ENCODE peak calls at places on chromosomes 11 and 22, in four cellular contexts. S, E, I and G are unnamed samples.

GRCh38 chr11:130001491-130002351 is 914 bp downstream of the PRDM10 start:
- DNase-seq in E (no peak), I (peak), S (no peak), G (no peak)

GRCh38 chr11:47991266-47991830 is 11.0 kb downstream of the PTPRJ start:
- DNase-seq in I (no peak), E (no peak), S (no peak), G (no peak)

GRCh38 chr11:13667245-13667644 is 1.2 kb upstream of the FAR1 start:
- DNase-seq in I (no peak), E (no peak), S (no peak), G (no peak)

GRCh38 chr22:47238886-47239860 is 476.7 kb downstream of the TBC1D22A start:
- DNase-seq in E (no peak), I (no peak), S (no peak), G (no peak)

GRCh38 chr11:19200410-19201201 is 1.2 kb downstream of the CSRP3 start:
- DNase-seq in I (no peak), S (no peak), E (no peak), G (no peak)

GRCh38 chr11:66718320-66718971 is 10.6 kb downstream of the SPTBN2 start:
- DNase-seq in I (peak), E (no peak), S (no peak), G (no peak)

GRCh38 chr22:37484115-37485005 is 1.8 kb downstream of the MFNG start:
- DNase-seq in I (no peak), S (no peak), E (no peak), G (no peak)

GRCh38 chr11:65575568-65576231 is at the start of gene EHBP1L1:
- DNase-seq in S (no peak), I (no peak), E (peak), G (no peak)

GRCh38 chr11:76160856-76161255 is 45.4 kb downstream of the WNT11 start:
- DNase-seq in E (no peak), I (no peak), S (no peak), G (no peak)

GRCh38 chr11:28673687-28674431 is 565.7 kb downstream of the METTL15 start:
- DNase-seq in I (no peak), E (no peak), S (peak), G (no peak)

GRCh38 chr11:93160808-93161207 is 37.0 kb downstream of the SLC36A4 start:
- DNase-seq in E (no peak), S (no peak), I (no peak), G (no peak)

GRCh38 chr22:43925433-43926348 is 2.1 kb downstream of the PNPLA3 start:
- DNase-seq in S (no peak), I (peak), E (no peak), G (no peak)

GRCh38 chr22:24985824-24986214 is 33.3 kb downstream of the KIAA1671 start:
- DNase-seq in S (no peak), E (no peak), I (peak), G (no peak)

GRCh38 chr22:32870474-32870873 is 69.0 kb downstream of the TIMP3 start:
- DNase-seq in S (no peak), I (no peak), E (no peak), G (no peak)

GRCh38 chr11:63892233-63892632 is 24.7 kb downstream of the RCOR2 start:
- DNase-seq in S (no peak), E (no peak), I (no peak), G (no peak)

GRCh38 chr11:121452609-121453150 is at the start of gene SORL1-AS1:
- DNase-seq in S (no peak), I (no peak), E (no peak), G (no peak)

GRCh38 chr11:28105869-28106268 is 2.1 kb downstream of the KIF18A start:
- DNase-seq in S (no peak), I (no peak), E (no peak), G (peak)

GRCh38 chr11:23730307-23730998 is 766.4 kb upstream of the LUZP2 start:
- DNase-seq in E (peak), I (no peak), S (no peak), G (no peak)

GRCh38 chr22:49730656-49731055 is 97.0 kb downstream of the BRD1 start:
- DNase-seq in S (no peak), I (no peak), E (no peak), G (no peak)

GRCh38 chr11:76415073-76415472 is 29.7 kb upstream of the EMSY start:
- DNase-seq in E (no peak), I (no peak), S (no peak), G (no peak)

GRCh38 chr11:118607401-118608267 is at the start of gene PHLDB1:
- DNase-seq in I (peak), E (peak), S (no peak), G (no peak)

GRCh38 chr11:133800666-133801065 is 44.6 kb downstream of the SPATA19 start:
- DNase-seq in I (no peak), E (no peak), S (no peak), G (no peak)

GRCh38 chr22:48488611-48489456 is 1338.8 kb downstream of the BRD1 start:
- DNase-seq in E (no peak), S (no peak), I (no peak), G (no peak)

GRCh38 chr11:83087035-83087434 is 15.3 kb upstream of the RAB30 start:
- DNase-seq in S (no peak), I (peak), E (no peak), G (no peak)

GRCh38 chr22:40451230-40451629 is 80.8 kb downstream of the SGSM3 start:
- DNase-seq in I (no peak), S (no peak), E (no peak), G (no peak)

GRCh38 chr11:65898656-65899355 is 1.4 kb downstream of the FOSL1 start:
- DNase-seq in E (no peak), S (no peak), I (no peak), G (no peak)

GRCh38 chr11:28922351-28922981 is 814.3 kb downstream of the METTL15 start:
- DNase-seq in I (no peak), S (no peak), E (no peak), G (no peak)

GRCh38 chr11:126109941-126110731 is 47.5 kb upstream of the CDON start:
- DNase-seq in S (no peak), I (no peak), E (no peak), G (no peak)

GRCh38 chr11:40037005-40037404 is 1422.4 kb downstream of the LRRC4C start:
- DNase-seq in S (no peak), I (no peak), E (no peak), G (no peak)

GRCh38 chr11:23653071-23653675 is 792.9 kb upstream of the CCDC179 start:
- DNase-seq in E (no peak), S (no peak), I (no peak), G (no peak)

GRCh38 chr11:19683141-19683805 is 29.4 kb upstream of the NAV2 start:
- DNase-seq in I (no peak), S (no peak), E (no peak), G (no peak)

GRCh38 chr11:104602643-104603042 is 295.6 kb downstream of the CASP12 start:
- DNase-seq in S (no peak), I (no peak), E (no peak), G (no peak)

GRCh38 chr11:128482512-128483191 is 104.7 kb downstream of the ETS1 start:
- DNase-seq in E (no peak), S (no peak), I (no peak), G (no peak)

GRCh38 chr11:128482092-128482491 is 105.3 kb downstream of the ETS1 start:
- DNase-seq in S (no peak), I (no peak), E (no peak), G (no peak)

GRCh38 chr11:128481135-128481534 is 106.2 kb downstream of the ETS1 start:
- DNase-seq in I (no peak), S (no peak), E (no peak), G (no peak)

GRCh38 chr11:128483211-128483788 is 104.1 kb downstream of the ETS1 start:
- DNase-seq in E (no peak), S (no peak), I (no peak), G (no peak)

DNA sequence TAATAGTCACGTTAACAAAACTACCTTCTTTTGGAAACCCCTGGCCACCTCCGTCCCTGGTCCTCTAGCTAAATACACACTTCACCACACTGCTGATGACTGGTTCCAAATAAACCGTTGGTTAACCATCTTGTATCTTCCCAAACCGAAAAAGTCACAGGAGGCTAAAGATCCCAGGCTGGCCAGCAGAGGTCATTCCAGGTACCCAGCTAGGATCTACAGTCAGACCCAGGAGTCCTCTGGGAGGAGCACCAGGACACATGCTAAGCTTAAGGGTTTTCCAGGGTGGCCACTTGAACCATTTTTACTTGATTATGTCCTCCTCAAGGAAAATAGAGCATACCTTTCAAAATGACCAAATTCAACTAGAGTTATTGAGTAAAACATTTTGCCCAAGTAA is 103.2 kb downstream of the ETS1 start:
- DNase-seq in S (no peak), I (no peak), E (no peak), G (no peak)
- TF ChIP-seq CTCF in S (peak), I (peak), E (peak), G (peak)

GRCh38 chr11:45597116-45597515 is 68.3 kb downstream of the CHST1 start:
- DNase-seq in E (no peak), S (no peak), I (no peak), G (no peak)

GRCh38 chr11:45590743-45591142 is 74.7 kb downstream of the CHST1 start:
- DNase-seq in I (no peak), S (no peak), E (no peak), G (no peak)

GRCh38 chr11:45596571-45596970 is 68.9 kb downstream of the CHST1 start:
- DNase-seq in E (no peak), S (no peak), I (no peak), G (no peak)

GRCh38 chr11:45592581-45592980 is 72.8 kb downstream of the CHST1 start:
- DNase-seq in E (no peak), I (no peak), S (no peak), G (no peak)

GRCh38 chr11:45593992-45594391 is 71.4 kb downstream of the CHST1 start:
- DNase-seq in E (peak), S (peak), I (no peak), G (no peak)
- TF ChIP-seq TCF7L2 in E (no peak), S (no peak), I (no peak), G (no peak)

GRCh38 chr22:19175602-19176174 is 2.8 kb downstream of the SLC25A1 start:
- DNase-seq in E (no peak), I (no peak), S (no peak), G (no peak)

GRCh38 chr22:19178065-19178658 is 374 bp downstream of the SLC25A1 start:
- DNase-seq in E (peak), S (no peak), I (peak), G (no peak)

GRCh38 chr22:19176175-19176630 is 2.3 kb downstream of the SLC25A1 start:
- DNase-seq in E (no peak), I (no peak), S (no peak), G (no peak)

GRCh38 chr22:19177164-19178064 is 1.1 kb downstream of the SLC25A1 start:
- DNase-seq in I (no peak), S (no peak), E (no peak), G (no peak)

GRCh38 chr22:19176732-19177131 is 1.8 kb downstream of the SLC25A1 start:
- DNase-seq in S (no peak), I (no peak), E (no peak), G (no peak)
- H3K4me3 ChIP-seq in S (no peak), I (peak), E (peak), G (peak)

DNA sequence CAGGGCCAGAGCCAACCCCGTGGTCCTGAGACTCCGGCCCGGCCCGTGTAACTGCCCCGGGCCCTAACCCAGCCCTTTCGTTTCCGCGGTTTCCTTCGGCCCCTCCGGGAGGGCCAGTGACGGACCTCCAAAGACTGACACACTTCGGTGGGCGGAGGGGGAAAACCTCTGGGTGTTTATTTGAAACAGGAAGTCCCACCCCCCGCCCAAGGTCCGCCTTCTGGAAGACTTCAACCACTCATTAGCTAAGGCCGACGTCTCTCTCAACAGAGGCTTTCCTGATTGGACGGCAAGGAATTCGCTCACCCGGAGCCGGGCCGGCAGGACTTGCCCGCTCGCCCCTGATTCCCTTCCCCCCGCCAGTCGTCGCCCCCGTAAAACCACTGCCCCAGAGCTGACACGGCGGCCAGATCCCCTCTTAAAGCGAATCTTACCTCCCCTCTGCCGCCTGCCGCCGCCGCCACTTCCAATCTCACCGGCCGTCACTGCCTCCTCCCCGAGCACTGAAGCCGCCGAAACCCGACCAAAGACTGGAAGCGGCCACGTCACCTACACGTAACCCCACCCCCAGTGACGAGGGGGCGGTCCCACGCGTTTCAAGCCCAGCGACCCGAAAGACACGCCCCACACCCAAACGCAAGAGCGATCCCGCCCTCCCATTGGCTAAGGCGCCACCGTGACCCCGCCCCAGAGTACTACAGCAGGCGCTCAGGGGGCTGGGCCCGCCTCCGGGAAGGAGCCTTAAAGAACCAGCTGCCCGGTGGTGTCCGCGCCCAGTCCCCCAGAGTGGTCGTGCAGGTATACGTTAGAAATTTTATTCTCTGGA is at the start of gene STX5:
- DNase-seq in I (peak), E (peak), S (peak), G (peak)
- TF ChIP-seq CTCF in I (no peak), E (no peak), S (no peak), G (no peak)

GRCh38 chr11:70176940-70177689 is 26.0 kb upstream of the FADD start:
- DNase-seq in E (peak), S (peak), I (peak), G (no peak)
- TF ChIP-seq TCF7L2 in E (no peak), S (no peak), I (no peak), G (no peak)

GRCh38 chr11:73647459-73648100 is 1.2 kb downstream of the PLEKHB1 start:
- DNase-seq in I (peak), E (peak), S (peak), G (peak)
- H3K4me3 ChIP-seq in I (peak), E (no peak), S (peak), G (peak)

GRCh38 chr11:17561111-17561415 is 14.0 kb downstream of the OTOG start:
- DNase-seq in I (no peak), E (no peak), S (no peak), G (no peak)

GRCh38 chr11:17564687-17565042 is 17.6 kb downstream of the OTOG start:
- DNase-seq in S (no peak), E (peak), I (no peak), G (no peak)

GRCh38 chr11:17563961-17564686 is 17.1 kb downstream of the OTOG start:
- DNase-seq in S (no peak), E (no peak), I (no peak), G (no peak)

GRCh38 chr11:17561466-17562001 is 14.5 kb downstream of the OTOG start:
- DNase-seq in S (no peak), I (no peak), E (no peak), G (no peak)

DNA sequence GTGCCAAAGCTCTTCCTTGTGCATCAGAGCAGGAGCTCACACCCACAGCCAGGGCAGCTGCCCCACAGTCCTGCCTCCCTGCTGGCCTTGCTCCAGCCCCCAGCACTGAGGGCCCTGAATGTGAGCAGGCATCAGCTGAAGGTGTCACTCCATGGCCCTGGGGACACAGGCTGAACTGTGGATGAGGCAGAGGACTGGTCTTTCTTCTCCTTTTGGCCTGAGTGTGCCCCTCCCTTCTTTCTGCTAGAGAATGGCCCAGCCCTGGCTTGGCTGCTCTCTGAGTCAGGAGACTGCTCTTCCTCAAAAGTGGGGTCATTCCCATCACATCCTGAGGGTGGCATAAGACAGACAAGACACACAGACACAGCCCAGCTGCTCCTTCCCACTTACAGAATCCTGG is 16.2 kb downstream of the OTOG start:
- DNase-seq in I (no peak), S (no peak), E (no peak), G (no peak)
- TF ChIP-seq CTCF in I (no peak), S (peak), E (peak), G (no peak)

DNA sequence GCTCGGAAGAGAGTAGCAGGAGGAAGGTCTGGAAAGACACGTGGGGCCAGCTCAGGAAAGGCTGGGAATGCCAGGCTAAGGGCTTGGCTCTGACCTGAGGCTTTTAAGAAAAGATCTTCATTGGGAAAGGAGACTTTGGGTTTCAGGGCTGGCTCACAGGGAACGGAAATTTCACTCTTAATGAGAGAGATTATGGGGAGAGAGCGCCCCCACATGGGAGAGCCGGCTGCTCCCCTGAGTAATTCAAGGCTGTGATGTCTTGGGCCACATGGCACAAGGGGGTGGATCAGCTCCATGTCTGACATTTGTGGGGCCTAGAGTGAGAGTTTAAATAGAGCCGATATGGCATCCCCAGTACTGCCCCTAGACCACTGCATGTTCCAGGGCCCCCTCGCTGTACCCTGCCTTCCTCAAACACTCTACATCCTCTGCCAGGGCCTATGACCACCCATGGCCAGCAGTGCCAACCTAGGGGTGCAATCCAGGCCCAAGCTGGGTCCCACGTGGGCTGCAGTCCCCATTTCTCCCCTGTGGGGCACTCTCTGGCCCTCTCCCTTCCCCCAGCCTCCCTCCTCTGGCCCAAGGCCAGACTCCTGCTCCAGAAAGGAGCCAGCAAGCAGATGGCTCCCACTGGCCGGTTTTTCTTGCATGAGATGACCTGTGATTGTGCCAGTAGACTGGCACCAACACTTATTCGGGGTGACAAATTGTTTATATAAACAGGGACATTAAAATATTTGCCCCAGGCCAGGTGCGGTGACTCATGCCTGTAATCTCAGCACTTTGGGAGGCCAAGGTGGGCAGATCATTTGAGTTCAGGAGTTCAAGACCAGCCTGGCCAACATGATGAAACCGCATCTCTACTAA is 75.2 kb downstream of the ISX start:
- DNase-seq in E (peak), S (no peak), I (no peak), G (no peak)
- TF ChIP-seq TCF7L2 in E (no peak), S (no peak), I (no peak), G (no peak)

DNA sequence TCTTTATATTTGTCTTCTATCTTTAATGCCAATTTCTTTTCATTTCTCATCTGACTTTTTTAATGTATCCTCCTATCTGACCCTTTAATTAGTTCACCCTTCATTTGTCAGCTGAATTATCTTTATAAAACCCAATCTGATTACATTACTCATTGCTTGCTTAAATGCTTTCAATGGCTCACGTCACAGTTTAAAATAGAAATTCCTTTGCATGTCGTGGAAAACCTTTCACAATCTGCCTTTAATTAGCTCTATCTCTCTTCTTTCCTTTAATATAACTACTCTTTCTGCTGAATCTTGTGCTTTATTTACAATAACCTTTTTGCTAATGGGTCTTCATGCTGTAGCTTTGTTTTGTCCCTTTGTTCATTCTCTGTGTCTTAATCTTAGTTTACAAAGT is 125.7 kb downstream of the DYNC2H1 start:
- DNase-seq in I (no peak), S (no peak), E (no peak), G (no peak)
- H3K4me3 ChIP-seq in I (no peak), S (no peak), E (no peak), G (no peak)